ENCODE peak calls at places on chromosomes 3 and 15, in four cellular contexts. P, F, O and H are unnamed samples.

GRCh38 chr15:68210821-68211655 is 5.9 kb upstream of the CALML4 start:
- DNase-seq in P (peak), F (peak), O (no peak), H (peak)

GRCh38 chr15:40597024-40597423 is 3.0 kb downstream of the KNL1 start:
- DNase-seq in P (no peak), F (no peak), O (no peak), H (no peak)

GRCh38 chr3:168933614-168934013 is 729.9 kb downstream of the MECOM start:
- DNase-seq in P (no peak), F (no peak), O (no peak), H (no peak)

GRCh38 chr3:169148448-169149348 is 514.8 kb downstream of the MECOM start:
- DNase-seq in P (no peak), F (peak), O (no peak), H (peak)

GRCh38 chr15:85482896-85483295 is 102.5 kb downstream of the AKAP13 start:
- DNase-seq in P (no peak), F (no peak), O (no peak), H (peak)

GRCh38 chr3:108497271-108497670 is 13.1 kb downstream of the MYH15 start:
- DNase-seq in P (no peak), F (no peak), O (no peak), H (no peak)

GRCh38 chr15:92801774-92802464 is 98.2 kb upstream of the CHD2 start:
- DNase-seq in P (no peak), F (no peak), O (peak), H (no peak)

GRCh38 chr3:171309906-171310359 is 150.3 kb downstream of the TNIK start:
- DNase-seq in P (no peak), F (no peak), O (no peak), H (no peak)

GRCh38 chr15:99706557-99707303 is 26.5 kb downstream of the LYSMD4 start:
- DNase-seq in P (no peak), F (no peak), O (no peak), H (no peak)

GRCh38 chr3:100480111-100480510 is 12.3 kb upstream of the TMEM45A start:
- DNase-seq in P (no peak), F (no peak), O (no peak), H (no peak)

GRCh38 chr3:4982773-4983738 is 3.8 kb downstream of the BHLHE40 start:
- DNase-seq in P (no peak), F (no peak), O (no peak), H (no peak)

GRCh38 chr3:31341130-31341529 is 191.6 kb upstream of the STT3B start:
- DNase-seq in P (no peak), F (peak), O (no peak), H (peak)

GRCh38 chr3:125322166-125322565 is 53.0 kb downstream of the ZNF148 start:
- DNase-seq in P (no peak), F (no peak), O (no peak), H (no peak)

GRCh38 chr15:96494530-96494929 is 164.0 kb downstream of the NR2F2 start:
- DNase-seq in P (no peak), F (peak), O (no peak), H (no peak)

GRCh38 chr3:123640311-123641083 is 55.6 kb upstream of the HACD2 start:
- DNase-seq in P (no peak), F (no peak), O (no peak), H (no peak)

GRCh38 chr3:100230715-100231114 is 30.1 kb upstream of the TBC1D23 start:
- DNase-seq in P (no peak), F (no peak), O (no peak), H (no peak)

GRCh38 chr3:146970236-146970635 is 365.1 kb upstream of the PLSCR5 start:
- DNase-seq in P (no peak), F (no peak), O (no peak), H (no peak)

GRCh38 chr3:46228259-46229222 is 13.7 kb upstream of the CCR3 start:
- DNase-seq in P (no peak), F (no peak), O (no peak), H (no peak)

GRCh38 chr3:109131276-109131675 is 5.2 kb upstream of the C3orf85 start:
- DNase-seq in P (no peak), F (no peak), O (no peak), H (no peak)

GRCh38 chr15:84715442-84716035 is 400 bp downstream of the SEC11A start:
- DNase-seq in P (peak), F (peak), O (peak), H (peak)

DNA sequence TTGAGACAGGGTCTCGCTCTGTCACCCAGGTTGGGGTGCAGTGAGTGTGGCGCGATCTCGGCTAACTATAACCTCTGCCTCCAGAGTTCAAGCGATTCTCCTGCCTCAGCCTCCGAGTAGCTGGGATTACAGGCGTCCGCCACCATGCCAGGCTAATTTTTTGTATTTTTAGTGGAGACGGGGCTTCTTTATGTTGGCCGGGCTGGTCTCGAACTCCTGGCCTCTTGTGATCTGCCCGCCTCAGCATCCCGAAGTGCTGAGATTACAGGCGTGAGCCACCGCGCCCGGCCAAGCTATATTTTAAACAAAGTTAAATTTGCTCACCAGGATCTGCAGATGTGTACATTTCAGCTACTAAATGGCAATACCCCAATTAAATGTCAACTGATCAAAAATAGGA is 1.1 kb upstream of the C3orf38 start:
- DNase-seq in P (no peak), F (no peak), O (no peak), H (no peak)
- H3K27ac ChIP-seq in P (peak), F (no peak), O (no peak), H (no peak)

GRCh38 chr3:56144792-56145191 is 323.5 kb downstream of the ERC2 start:
- DNase-seq in P (no peak), F (no peak), O (no peak), H (no peak)

GRCh38 chr3:56145410-56145809 is 322.9 kb downstream of the ERC2 start:
- DNase-seq in P (no peak), F (no peak), O (no peak), H (no peak)
- H3K27ac ChIP-seq in P (no peak), F (no peak), O (no peak), H (no peak)

GRCh38 chr3:105805402-105805801 is 63.4 kb downstream of the CBLB start:
- DNase-seq in P (no peak), F (no peak), O (no peak), H (no peak)
- H3K27ac ChIP-seq in P (peak), F (no peak), O (no peak), H (no peak)

DNA sequence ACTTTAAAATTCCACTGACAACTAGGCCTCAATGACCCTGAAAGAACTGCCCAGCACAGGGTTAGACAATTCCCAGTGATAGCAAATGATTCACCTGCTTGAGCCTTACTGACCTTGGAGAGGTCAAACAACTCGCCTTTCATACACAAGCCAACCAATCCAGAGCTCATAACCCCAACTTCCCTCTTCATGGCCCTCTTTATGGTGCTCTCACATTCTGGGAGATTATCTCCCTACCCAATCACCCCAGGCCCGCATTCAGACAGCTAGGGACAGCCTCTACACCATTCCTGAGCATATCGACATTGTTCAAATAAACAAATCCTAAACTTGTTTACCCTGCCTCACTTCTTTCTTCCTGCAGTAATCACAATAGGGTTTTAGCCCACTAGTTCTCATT is 32.2 kb upstream of the COLQ start:
- DNase-seq in P (no peak), F (no peak), O (no peak), H (no peak)
- H3K27ac ChIP-seq in P (no peak), F (no peak), O (no peak), H (no peak)

GRCh38 chr3:127697531-127698240 is 24.9 kb downstream of the ABTB1 start:
- DNase-seq in P (peak), F (peak), O (peak), H (peak)

GRCh38 chr3:127693336-127693843 is 20.6 kb downstream of the ABTB1 start:
- DNase-seq in P (no peak), F (no peak), O (no peak), H (no peak)

GRCh38 chr3:127692501-127693335 is 20.0 kb downstream of the ABTB1 start:
- DNase-seq in P (no peak), F (no peak), O (no peak), H (no peak)

GRCh38 chr3:127691974-127692373 is 19.2 kb downstream of the ABTB1 start:
- DNase-seq in P (no peak), F (no peak), O (no peak), H (no peak)

GRCh38 chr3:127694467-127695215 is 21.9 kb downstream of the ABTB1 start:
- DNase-seq in P (peak), F (peak), O (no peak), H (peak)
- H3K27ac ChIP-seq in P (peak), F (no peak), O (no peak), H (no peak)

GRCh38 chr3:129014793-129015345 is 13.8 kb downstream of the EFCC1 start:
- DNase-seq in P (no peak), F (no peak), O (no peak), H (no peak)

GRCh38 chr3:129015388-129016105 is 14.4 kb downstream of the EFCC1 start:
- DNase-seq in P (no peak), F (no peak), O (no peak), H (no peak)

GRCh38 chr3:129014148-129014547 is 13.0 kb downstream of the EFCC1 start:
- DNase-seq in P (no peak), F (no peak), O (no peak), H (no peak)

GRCh38 chr3:129016366-129016724 is 15.2 kb downstream of the EFCC1 start:
- DNase-seq in P (no peak), F (peak), O (peak), H (no peak)

DNA sequence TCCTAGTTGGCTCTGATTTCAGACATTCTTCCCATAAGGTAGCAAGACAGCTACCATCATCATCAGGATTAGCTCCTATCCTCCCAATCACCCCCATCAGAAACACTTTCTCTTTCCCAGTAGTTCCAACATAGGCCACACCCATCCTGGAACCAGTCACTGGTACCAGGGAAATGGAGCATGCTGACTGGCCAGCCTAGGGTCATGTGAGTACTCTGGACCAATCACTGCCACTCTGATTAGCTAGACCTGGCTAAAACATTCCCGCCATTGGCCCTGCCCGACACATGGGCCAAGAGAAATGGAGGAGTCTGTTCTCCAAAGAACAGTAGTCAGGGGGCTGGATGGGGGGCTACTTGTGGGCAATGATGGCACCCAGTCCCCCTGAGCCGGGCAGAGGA is 12.4 kb downstream of the EFCC1 start:
- DNase-seq in P (peak), F (no peak), O (no peak), H (no peak)
- H3K27ac ChIP-seq in P (no peak), F (peak), O (peak), H (no peak)

GRCh38 chr15:65066635-65067333 is 1.0 kb downstream of the RASL12 start:
- DNase-seq in P (no peak), F (no peak), O (no peak), H (peak)
- H3K27ac ChIP-seq in P (no peak), F (peak), O (peak), H (no peak)

DNA sequence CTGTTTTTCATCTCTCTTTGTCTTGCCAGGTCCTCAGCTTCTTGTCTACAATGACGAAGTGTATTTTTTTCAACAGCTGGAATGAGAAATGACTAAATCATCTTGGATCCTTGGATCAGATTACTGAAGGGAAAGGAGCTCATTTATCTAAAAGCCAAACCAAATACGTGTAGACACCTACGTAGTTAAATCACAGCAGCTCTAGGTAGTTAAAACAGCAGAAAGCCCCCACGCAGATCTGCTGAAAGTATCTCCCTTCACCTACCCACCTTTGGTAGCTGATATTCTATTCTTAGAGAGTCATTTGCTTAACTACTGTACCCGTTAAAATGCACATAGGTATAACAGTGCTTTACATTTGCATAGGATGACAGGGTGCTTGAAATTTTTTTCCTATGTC is 105.5 kb upstream of the WNT5A start:
- DNase-seq in P (no peak), F (no peak), O (no peak), H (no peak)
- H3K27ac ChIP-seq in P (no peak), F (no peak), O (no peak), H (no peak)

GRCh38 chr3:121165397-121165837 is 257.4 kb downstream of the STXBP5L start:
- DNase-seq in P (no peak), F (no peak), O (no peak), H (no peak)
- H3K27ac ChIP-seq in P (no peak), F (no peak), O (no peak), H (no peak)

DNA sequence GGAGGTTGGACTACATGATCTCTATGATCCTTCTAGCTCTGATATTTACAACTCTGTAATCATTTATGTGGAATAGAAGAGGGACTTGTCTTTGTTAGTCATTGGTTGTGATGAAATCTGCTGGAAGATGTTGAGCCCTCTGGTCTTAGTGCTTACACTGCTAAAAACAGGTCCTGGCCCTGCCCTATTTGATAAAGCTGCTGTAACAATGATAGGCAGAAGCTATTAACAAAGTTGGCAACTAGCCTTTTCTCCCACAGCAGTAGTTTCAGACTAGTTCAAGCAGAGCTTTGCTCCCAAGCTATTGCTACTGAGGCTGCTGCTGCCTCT is 139.9 kb downstream of the RBPMS2 start:
- DNase-seq in P (no peak), F (peak), O (no peak), H (peak)
- H3K27ac ChIP-seq in P (peak), F (peak), O (peak), H (peak)